ENCODE peak calls at places on chromosomes 16 and 17, in four cellular contexts. One of them, this sample, is unnamed.

GRCh38 chr17:35553310-35553709 is 7.3 kb downstream of the SLFN14 start:
- DNase-seq in H1: no peak
- DNase-seq in A549: no peak
- DNase-seq in HepG2: no peak
- DNase-seq in this sample: no peak

GRCh38 chr17:63555475-63556156 is 5.3 kb downstream of the DCAF7 start:
- DNase-seq in A549: no peak
- DNase-seq in H1: no peak
- DNase-seq in HepG2: no peak
- DNase-seq in this sample: no peak

GRCh38 chr17:1438593-1439083 is 17.4 kb downstream of the CRK start:
- DNase-seq in A549: no peak
- DNase-seq in H1: no peak
- DNase-seq in HepG2: no peak
- DNase-seq in this sample: no peak

GRCh38 chr16:35797811-35798210 is 2338.4 kb downstream of the TP53TG3F start:
- DNase-seq in HepG2: no peak
- DNase-seq in A549: no peak
- DNase-seq in H1: no peak
- DNase-seq in this sample: no peak

GRCh38 chr17:47703191-47703591 is 9.2 kb downstream of the TBKBP1 start:
- DNase-seq in H1: no peak
- DNase-seq in HepG2: no peak
- DNase-seq in A549: no peak
- DNase-seq in this sample: no peak

GRCh38 chr17:79626156-79626890 is 15.5 kb upstream of the RBFOX3 start:
- DNase-seq in H1: peak; percentile 49
- DNase-seq in HepG2: no peak
- DNase-seq in A549: no peak
- DNase-seq in this sample: no peak

GRCh38 chr16:16075463-16076399 is 126.3 kb downstream of the ABCC1 start:
- DNase-seq in A549: no peak
- DNase-seq in HepG2: no peak
- DNase-seq in H1: no peak
- DNase-seq in this sample: no peak

GRCh38 chr16:51465026-51465425 is 314.0 kb upstream of the SALL1 start:
- DNase-seq in HepG2: no peak
- DNase-seq in H1: no peak
- DNase-seq in A549: no peak
- DNase-seq in this sample: no peak

GRCh38 chr17:1830288-1830687 is 483 bp downstream of the RPA1 start:
- DNase-seq in H1: peak; percentile 49
- DNase-seq in A549: peak; percentile 33
- DNase-seq in HepG2: peak; percentile 8
- DNase-seq in this sample: no peak

GRCh38 chr17:39084558-39084957 is 66.9 kb downstream of the PLXDC1 start:
- DNase-seq in A549: no peak
- DNase-seq in HepG2: no peak
- DNase-seq in H1: no peak
- DNase-seq in this sample: no peak

GRCh38 chr16:67847064-67847861 is at the start of gene CENPT:
- DNase-seq in H1: peak; percentile 69
- DNase-seq in HepG2: peak; percentile 70
- DNase-seq in A549: no peak
- DNase-seq in this sample: peak; percentile 85

GRCh38 chr16:50067290-50067853 is 1.6 kb downstream of the HEATR3 start:
- DNase-seq in H1: peak; percentile 46
- DNase-seq in HepG2: peak; percentile 79
- DNase-seq in A549: peak; percentile 12
- DNase-seq in this sample: no peak

GRCh38 chr17:74780443-74781238 is 4.5 kb upstream of the NAT9 start:
- DNase-seq in HepG2: peak; percentile 88
- DNase-seq in H1: no peak
- DNase-seq in A549: peak; percentile 88
- DNase-seq in this sample: peak; percentile 52

GRCh38 chr16:15650698-15651161 is 685 bp downstream of the NDE1 start:
- DNase-seq in A549: no peak
- DNase-seq in H1: no peak
- DNase-seq in HepG2: no peak
- DNase-seq in this sample: peak; percentile 80

GRCh38 chr17:1709971-1710806 is at the start of gene TLCD2:
- DNase-seq in A549: peak; percentile 92
- DNase-seq in HepG2: no peak
- DNase-seq in H1: peak; percentile 81
- DNase-seq in this sample: peak; percentile 64

GRCh38 chr17:62680541-62681052 is 53.1 kb downstream of the MRC2 start:
- DNase-seq in A549: no peak
- DNase-seq in HepG2: no peak
- DNase-seq in H1: no peak
- DNase-seq in this sample: no peak

GRCh38 chr17:80063815-80064585 is 27.6 kb downstream of the CCDC40 start:
- DNase-seq in A549: peak; percentile 93
- DNase-seq in HepG2: peak; percentile 81
- DNase-seq in H1: no peak
- DNase-seq in this sample: peak; percentile 73

GRCh38 chr16:28264656-28265055 is 27.7 kb upstream of the SBK1 start:
- DNase-seq in HepG2: no peak
- DNase-seq in A549: no peak
- DNase-seq in H1: no peak
- DNase-seq in this sample: peak; percentile 62

GRCh38 chr17:60154616-60155426 is 5.0 kb downstream of the CA4 start:
- DNase-seq in H1: no peak
- DNase-seq in HepG2: no peak
- DNase-seq in A549: no peak
- DNase-seq in this sample: no peak

GRCh38 chr17:72104164-72104862 is 16.5 kb upstream of the SOX9 start:
- DNase-seq in A549: no peak
- DNase-seq in H1: no peak
- DNase-seq in HepG2: no peak
- DNase-seq in this sample: no peak

GRCh38 chr16:49652441-49653175 is 203.3 kb downstream of the ZNF423 start:
- DNase-seq in HepG2: no peak
- DNase-seq in H1: no peak
- DNase-seq in A549: no peak
- DNase-seq in this sample: no peak

GRCh38 chr16:50251375-50252081 is 14.8 kb upstream of the ADCY7 start:
- DNase-seq in HepG2: no peak
- DNase-seq in A549: no peak
- DNase-seq in H1: no peak
- DNase-seq in this sample: no peak

GRCh38 chr17:16512011-16512410 is 20.0 kb upstream of the LRRC75A start:
- DNase-seq in A549: no peak
- DNase-seq in H1: no peak
- DNase-seq in HepG2: no peak
- DNase-seq in this sample: no peak

GRCh38 chr16:24729967-24730815 is 740 bp downstream of the TNRC6A start:
- DNase-seq in HepG2: no peak
- DNase-seq in A549: peak; percentile 44
- DNase-seq in H1: no peak
- DNase-seq in this sample: peak; percentile 76

GRCh38 chr17:34300652-34301390 is 15.3 kb downstream of the CCL11 start:
- DNase-seq in H1: no peak
- DNase-seq in A549: no peak
- DNase-seq in HepG2: no peak
- DNase-seq in this sample: no peak

GRCh38 chr17:524570-524969 is 172.0 kb upstream of the RPH3AL start:
- DNase-seq in HepG2: no peak
- DNase-seq in A549: no peak
- DNase-seq in H1: no peak
- DNase-seq in this sample: no peak

GRCh38 chr17:77254961-77255741 is 114.4 kb downstream of the SEC14L1 start:
- DNase-seq in H1: no peak
- DNase-seq in A549: peak; percentile 93
- DNase-seq in HepG2: peak; percentile 73
- DNase-seq in this sample: peak; percentile 42

GRCh38 chr17:71163121-71163812 is 957.6 kb upstream of the SOX9 start:
- DNase-seq in HepG2: no peak
- DNase-seq in H1: no peak
- DNase-seq in A549: no peak
- DNase-seq in this sample: no peak

GRCh38 chr17:31008374-31009035 is 37.7 kb downstream of the RNF135 start:
- DNase-seq in H1: peak; percentile 87
- DNase-seq in HepG2: no peak
- DNase-seq in A549: no peak
- DNase-seq in this sample: no peak

GRCh38 chr16:12639044-12639443 is 164.6 kb downstream of the CPPED1 start:
- DNase-seq in H1: no peak
- DNase-seq in HepG2: peak; percentile 52
- DNase-seq in A549: no peak
- DNase-seq in this sample: peak; percentile 22

GRCh38 chr16:84013787-84014569 is 28.6 kb downstream of the SLC38A8 start:
- DNase-seq in A549: peak; percentile 70
- DNase-seq in H1: peak; percentile 99
- DNase-seq in HepG2: peak; percentile 94
- DNase-seq in this sample: peak; percentile 99

GRCh38 chr17:82449136-82449882 is 1.2 kb downstream of the CYBC1 start:
- DNase-seq in A549: no peak
- DNase-seq in H1: no peak
- DNase-seq in HepG2: no peak
- DNase-seq in this sample: no peak

GRCh38 chr17:61511480-61512182 is 59.4 kb downstream of the TBX4 start:
- DNase-seq in H1: no peak
- DNase-seq in HepG2: no peak
- DNase-seq in A549: no peak
- DNase-seq in this sample: no peak

DNA sequence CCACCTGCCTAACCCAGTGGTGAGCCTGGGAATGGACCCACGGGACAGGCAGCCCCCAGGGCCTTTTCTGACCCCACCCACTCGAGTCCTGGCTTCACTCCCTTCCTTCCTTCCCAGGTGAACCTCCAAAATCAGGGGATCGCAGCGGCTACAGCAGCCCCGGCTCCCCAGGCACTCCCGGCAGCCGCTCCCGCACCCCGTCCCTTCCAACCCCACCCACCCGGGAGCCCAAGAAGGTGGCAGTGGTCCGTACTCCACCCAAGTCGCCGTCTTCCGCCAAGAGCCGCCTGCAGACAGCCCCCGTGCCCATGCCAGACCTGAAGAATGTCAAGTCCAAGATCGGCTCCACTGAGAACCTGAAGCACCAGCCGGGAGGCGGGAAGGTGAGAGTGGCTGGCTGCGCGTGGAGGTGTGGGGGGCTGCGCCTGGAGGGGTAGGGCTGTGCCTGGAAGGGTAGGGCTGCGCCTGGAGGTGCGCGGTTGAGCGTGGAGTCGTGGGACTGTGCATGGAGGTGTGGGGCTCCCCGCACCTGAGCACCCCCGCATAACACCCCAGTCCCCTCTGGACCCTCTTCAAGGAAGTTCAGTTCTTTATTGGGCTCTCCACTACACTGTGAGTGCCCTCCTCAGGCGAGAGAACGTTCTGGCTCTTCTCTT is 2.6 kb upstream of the STH start:
- DNase-seq in A549: no peak
- DNase-seq in HepG2: no peak
- DNase-seq in H1: no peak
- DNase-seq in this sample: no peak
- TF ChIP-seq PHF8 in A549: no peak
- TF ChIP-seq PHF8 in HepG2: no peak
- TF ChIP-seq PHF8 in H1: no peak
- TF ChIP-seq PHF8 in this sample: no peak

DNA sequence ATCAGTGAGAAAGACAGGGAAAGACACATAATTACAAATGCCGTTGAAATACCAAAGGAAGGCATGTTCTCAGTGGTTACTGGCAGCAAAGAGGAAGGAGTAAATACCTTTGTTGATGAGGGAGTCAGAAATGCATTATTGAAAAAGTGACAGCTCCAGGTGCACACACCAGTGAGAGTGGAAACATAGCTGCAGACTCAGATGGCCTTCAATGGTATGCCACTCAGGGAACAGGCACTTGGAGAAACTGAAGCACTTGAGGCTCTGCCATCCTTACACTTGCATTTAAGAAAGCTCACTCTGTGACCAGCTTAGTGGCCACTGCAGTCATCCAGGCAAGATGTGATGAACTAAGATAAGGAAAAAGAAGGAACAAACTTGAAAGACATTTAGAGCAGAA is 29.9 kb downstream of the NOG start:
- DNase-seq in A549: no peak
- DNase-seq in HepG2: no peak
- DNase-seq in H1: no peak
- DNase-seq in this sample: no peak
- TF ChIP-seq PHF8 in A549: no peak
- TF ChIP-seq PHF8 in HepG2: no peak
- TF ChIP-seq PHF8 in H1: no peak
- TF ChIP-seq PHF8 in this sample: no peak

GRCh38 chr17:73308017-73308823 is 3.6 kb downstream of the CDC42EP4 start:
- DNase-seq in H1: no peak
- DNase-seq in HepG2: peak; percentile 91
- DNase-seq in A549: peak; percentile 92
- DNase-seq in this sample: peak; percentile 76
- TF ChIP-seq PHF8 in H1: no peak
- TF ChIP-seq PHF8 in HepG2: peak; percentile 63
- TF ChIP-seq PHF8 in A549: no peak
- TF ChIP-seq PHF8 in this sample: peak; percentile 20

DNA sequence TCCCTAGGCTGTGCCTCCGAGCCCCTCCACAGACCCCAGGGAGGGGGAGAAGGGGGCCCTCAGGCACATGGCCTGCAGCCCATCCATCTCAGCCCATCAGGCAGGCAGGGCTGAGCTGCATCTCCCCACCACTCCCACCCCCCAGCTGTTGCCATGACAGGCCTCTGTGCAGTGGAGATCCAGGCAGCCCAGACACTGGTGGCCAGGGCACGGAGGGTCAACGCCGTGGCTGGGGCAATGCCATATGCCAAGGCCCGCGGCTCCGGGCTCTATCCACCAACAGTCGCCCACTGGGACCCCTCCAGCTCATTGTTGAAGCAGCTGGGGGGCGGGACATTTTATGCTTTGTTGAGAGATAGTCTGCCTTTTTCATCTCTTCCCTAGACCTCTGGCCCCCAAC is 158.3 kb downstream of the AXIN2 start:
- DNase-seq in H1: no peak
- DNase-seq in HepG2: no peak
- DNase-seq in A549: no peak
- DNase-seq in this sample: no peak
- TF ChIP-seq PHF8 in H1: no peak
- TF ChIP-seq PHF8 in HepG2: no peak
- TF ChIP-seq PHF8 in A549: no peak
- TF ChIP-seq PHF8 in this sample: no peak

GRCh38 chr16:82634955-82635610 is 8.3 kb downstream of the CDH13 start:
- DNase-seq in A549: no peak
- DNase-seq in H1: no peak
- DNase-seq in HepG2: no peak
- DNase-seq in this sample: no peak
- TF ChIP-seq PHF8 in A549: no peak
- TF ChIP-seq PHF8 in H1: no peak
- TF ChIP-seq PHF8 in HepG2: no peak
- TF ChIP-seq PHF8 in this sample: no peak

This sample was measured in K562.